ENCODE peak calls at places on chromosomes 1 and 21, in four cellular contexts. U is activated CD4-positive, alpha-beta T cell treated with anti-CD3 and anti-CD28 coated beads for 24 hours; D is effector memory CD8-positive, alpha-beta T cell; M is HAP-1. S is an unnamed sample.

GRCh38 chr21:41045534-41046268 is 122.3 kb upstream of the BACE2 start:
- DNase-seq in U (no peak), D (no peak), M (no peak), S (no peak)

GRCh38 chr1:39214998-39215873 is 10.7 kb downstream of the MACF1 start:
- DNase-seq in U (no peak), D (no peak), M (no peak), S (peak; percentile 63)

GRCh38 chr1:4755301-4756183 is 101.1 kb downstream of the AJAP1 start:
- DNase-seq in U (no peak), D (no peak), M (no peak), S (no peak)

GRCh38 chr1:209042413-209042812 is 541.1 kb upstream of the CAMK1G start:
- DNase-seq in U (no peak), D (no peak), M (no peak), S (no peak)

GRCh38 chr1:151596166-151596933 is 15.5 kb upstream of the SNX27 start:
- DNase-seq in U (no peak), D (no peak), M (no peak), S (no peak)

GRCh38 chr1:180182721-180183311 is 28.1 kb downstream of the QSOX1 start:
- DNase-seq in U (no peak), D (no peak), M (no peak), S (no peak)

GRCh38 chr1:21659099-21659923 is 9.8 kb downstream of the RAP1GAP start:
- DNase-seq in U (peak; percentile 62), D (peak; percentile 85), M (peak; percentile 86), S (peak; percentile 70)

GRCh38 chr1:220699044-220699443 is 8.9 kb downstream of the C1orf115 start:
- DNase-seq in U (no peak), D (no peak), M (no peak), S (no peak)

GRCh38 chr21:38333290-38334272 is 76.8 kb downstream of the KCNJ15 start:
- DNase-seq in U (no peak), D (no peak), M (no peak), S (no peak)

GRCh38 chr1:202184750-202185460 is 8.7 kb upstream of the LGR6 start:
- DNase-seq in U (peak; percentile 55), D (peak; percentile 58), M (peak; percentile 95), S (peak; percentile 42)

GRCh38 chr1:20634065-20634593 is 871 bp downstream of the PINK1 start:
- DNase-seq in U (no peak), D (no peak), M (no peak), S (no peak)